ENCODE peak calls at places on chromosomes 6 and 20, in nine cellular contexts. U, R, T, M, W, S, K, O and F are unnamed samples.

GRCh38 chr20:19473894-19474293 is 261.5 kb downstream of the SLC24A3 start:
- DNase-seq in U (no peak), R (no peak), T (no peak), M (no peak), W (no peak), S (no peak), K (no peak), O (no peak), F (no peak)

GRCh38 chr6:121093928-121094327 is 240.4 kb downstream of the TBC1D32 start:
- DNase-seq in U (no peak), R (peak; percentile 51), T (no peak), M (no peak), W (no peak), S (peak; percentile 64), K (no peak), O (peak; percentile 67), F (peak; percentile 34)

GRCh38 chr6:143652840-143653239 is 24.9 kb upstream of the PHACTR2 start:
- DNase-seq in U (no peak), R (no peak), T (no peak), M (no peak), W (no peak), S (no peak), K (no peak), O (no peak), F (no peak)

GRCh38 chr6:166004491-166005275 is 163.0 kb downstream of the TBXT start:
- DNase-seq in U (no peak), R (no peak), T (no peak), M (no peak), W (no peak), S (no peak), K (no peak), O (no peak), F (no peak)

GRCh38 chr20:18001131-18001921 is 32.5 kb downstream of the MGME1 start:
- DNase-seq in U (peak; percentile 80), R (peak; percentile 90), T (no peak), M (peak; percentile 55), W (no peak), S (peak; percentile 93), K (peak; percentile 90), O (peak; percentile 90), F (peak; percentile 79)

GRCh38 chr6:157486632-157487031 is 105.6 kb downstream of the ZDHHC14 start:
- DNase-seq in U (no peak), R (no peak), T (no peak), M (no peak), W (no peak), S (no peak), K (no peak), O (no peak), F (no peak)

GRCh38 chr6:89894169-89894568 is at the start of gene GJA10:
- DNase-seq in U (no peak), R (no peak), T (no peak), M (no peak), W (no peak), S (no peak), K (no peak), O (no peak), F (no peak)

GRCh38 chr6:14037402-14038277 is 79.9 kb upstream of the CD83 start:
- DNase-seq in U (no peak), R (peak; percentile 84), T (no peak), M (no peak), W (no peak), S (peak; percentile 61), K (no peak), O (peak; percentile 45), F (peak; percentile 76)

GRCh38 chr20:53226788-53227187 is 254.6 kb downstream of the TSHZ2 start:
- DNase-seq in U (no peak), R (no peak), T (no peak), M (no peak), W (no peak), S (no peak), K (no peak), O (no peak), F (no peak)

GRCh38 chr6:169326067-169326799 is 72.6 kb upstream of the THBS2 start:
- DNase-seq in U (no peak), R (peak; percentile 30), T (peak; percentile 7), M (no peak), W (peak; percentile 43), S (peak; percentile 62), K (peak; percentile 54), O (peak; percentile 62), F (peak; percentile 7)

DNA sequence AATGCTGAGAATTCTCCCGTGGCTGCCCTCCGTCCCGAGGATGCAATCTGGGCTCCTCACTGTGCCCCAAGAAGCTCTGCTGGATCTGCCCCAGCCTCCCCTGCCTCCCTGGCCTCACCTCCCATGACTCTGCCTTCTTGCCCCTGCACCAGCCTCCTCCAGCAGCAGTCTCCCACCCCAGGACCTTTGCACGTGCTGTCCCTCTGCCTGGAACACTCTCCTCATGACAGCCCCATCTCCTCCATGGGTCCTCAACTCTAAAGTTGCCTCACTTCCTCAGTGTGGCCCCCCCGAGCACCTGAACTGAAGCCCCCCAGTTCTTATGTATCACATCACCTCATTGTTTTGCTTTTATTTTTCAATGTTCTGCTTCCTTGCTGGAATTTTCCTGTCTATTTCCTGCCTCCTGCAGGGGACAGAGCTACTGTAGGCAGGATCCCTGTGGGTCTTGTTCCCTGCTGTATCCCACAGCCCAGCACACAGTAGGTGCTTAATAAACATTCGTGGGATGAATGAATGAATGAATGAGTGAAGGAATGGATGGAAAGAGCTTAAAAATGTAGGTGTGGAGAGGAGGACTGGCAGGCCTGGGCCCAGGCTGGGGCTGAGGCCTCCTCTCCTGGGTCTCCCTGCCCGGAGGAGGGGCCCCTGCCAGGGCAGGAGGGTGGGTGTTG is 42.2 kb downstream of the CEBPB start:
- DNase-seq in U (no peak), R (no peak), T (no peak), M (no peak), W (no peak), S (no peak), K (no peak), O (no peak), F (no peak)
- TF ChIP-seq CTCF in U (no peak), R (no peak), T (no peak), M (no peak), W (no peak), S (no peak), K (no peak), O (no peak), F (no peak)

DNA sequence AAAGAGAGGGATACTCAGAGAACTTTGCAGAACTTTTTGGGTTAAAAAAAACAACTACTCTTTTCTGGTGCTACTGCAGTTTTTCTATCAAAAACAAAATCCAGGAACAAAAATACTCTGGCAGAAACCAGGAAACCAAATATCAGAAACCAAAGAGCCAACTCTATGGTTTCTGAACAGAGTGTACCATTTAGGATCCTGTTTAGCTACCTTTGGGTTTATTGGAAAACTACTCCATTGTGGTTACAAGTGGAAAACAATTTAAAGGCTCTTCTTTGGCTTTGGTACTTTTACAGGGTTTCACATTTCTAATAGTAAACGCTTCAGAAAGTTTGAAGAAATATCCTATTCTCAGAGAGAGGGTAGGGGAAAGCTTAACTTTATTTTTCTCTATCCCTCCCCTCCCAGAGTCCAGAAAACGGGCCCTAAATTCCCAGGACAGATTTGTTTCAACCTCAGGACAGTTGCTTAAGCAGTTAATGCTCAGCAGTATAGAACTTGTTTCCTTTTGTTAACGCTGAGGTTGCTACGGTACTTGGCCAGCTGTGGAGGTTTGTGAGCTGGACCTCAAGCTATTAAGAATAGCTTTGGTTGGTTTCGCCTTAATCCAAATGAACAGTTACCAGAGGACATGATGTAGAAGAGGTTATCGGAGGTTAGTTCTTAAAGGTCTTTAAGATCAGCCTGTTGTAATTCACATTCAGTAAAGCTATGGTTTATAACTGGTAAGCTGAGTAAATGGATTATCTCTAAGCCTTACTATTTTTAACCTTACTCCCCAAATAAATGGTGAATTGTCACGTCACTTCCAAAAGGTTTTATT is 47.9 kb downstream of the FOXO3 start:
- DNase-seq in U (no peak), R (peak; percentile 47), T (no peak), M (no peak), W (no peak), S (no peak), K (no peak), O (peak; percentile 39), F (peak; percentile 72)
- H3K4me3 ChIP-seq in U (no peak overlapping the region), R (no peak overlapping the region), T (no peak overlapping the region), M (no peak overlapping the region), W (no peak overlapping the region), S (no peak overlapping the region), K (no peak overlapping the region), O (no peak overlapping the region), F (no peak overlapping the region)

GRCh38 chr6:152094276-152094675 is 286.8 kb downstream of the ESR1 start:
- DNase-seq in U (no peak), R (no peak), T (no peak), M (no peak), W (no peak), S (no peak), K (no peak), O (no peak), F (no peak)
- TF ChIP-seq CTCF in U (no peak), R (no peak), T (no peak), M (no peak), W (no peak), S (no peak), K (no peak), O (no peak), F (no peak)

GRCh38 chr20:40686893-40687292 is 2.1 kb downstream of the MAFB start:
- DNase-seq in U (no peak), R (no peak), T (no peak), M (no peak), W (no peak), S (peak; percentile 4), K (no peak), O (no peak), F (no peak)
- H3K4me3 ChIP-seq in U (peak overlapping the region; percentile 59), R (peak overlapping the region; percentile 62), T (no peak overlapping the region), M (peak overlapping the region; percentile 53), W (peak overlapping the region; percentile 78), S (peak overlapping the region; percentile 65), K (no peak overlapping the region), O (peak overlapping the region; percentile 55), F (peak overlapping the region; percentile 53)

DNA sequence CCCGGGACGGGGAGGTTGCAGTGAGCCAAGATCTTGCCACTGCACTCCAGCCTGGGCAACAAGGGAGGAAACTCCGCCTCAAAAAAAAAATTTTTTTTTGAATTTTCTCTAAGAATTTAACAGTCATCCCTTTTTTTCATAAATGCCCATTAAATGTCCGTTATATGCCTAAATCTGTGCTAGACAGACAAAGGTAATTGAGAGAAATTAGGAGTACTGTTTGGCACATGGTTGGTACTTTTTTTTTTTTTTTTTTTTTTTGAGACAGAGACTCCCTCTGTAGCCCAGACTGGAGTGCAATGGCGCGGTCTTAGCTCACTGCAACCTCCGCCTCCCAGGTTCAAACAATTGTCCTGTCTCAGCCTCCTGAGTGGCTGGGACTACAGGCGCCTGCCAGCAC is 1.7 kb downstream of the PCMT1 start:
- DNase-seq in U (no peak), R (no peak), T (no peak), M (no peak), W (no peak), S (no peak), K (no peak), O (no peak), F (no peak)
- TF ChIP-seq CTCF in U (no peak), R (no peak), T (no peak), M (no peak), W (no peak), S (no peak), K (no peak), O (no peak), F (no peak)

DNA sequence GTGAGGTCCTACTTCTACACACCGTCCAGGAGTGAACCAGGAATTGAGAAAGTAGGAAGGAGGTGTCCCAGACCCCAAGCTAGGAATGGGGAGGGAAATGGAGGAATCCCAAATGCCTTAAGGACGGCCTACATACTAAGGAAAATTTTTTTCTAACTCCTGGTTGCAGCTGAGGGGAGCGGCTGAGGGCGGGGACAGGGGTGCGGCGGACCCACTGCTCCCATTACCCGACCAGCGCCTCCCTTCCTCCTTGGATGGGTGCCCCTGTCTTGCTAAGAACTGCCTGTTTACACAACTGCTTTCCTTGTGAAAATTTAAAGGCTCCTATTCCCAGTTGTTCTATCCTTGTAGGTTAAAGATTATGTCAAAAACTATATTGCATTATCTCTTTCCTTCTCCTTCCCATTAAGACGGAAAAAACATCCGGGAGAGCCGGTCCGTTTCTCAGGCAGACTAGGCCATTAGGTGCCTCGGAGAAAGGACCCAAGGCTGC is 699 bp upstream of the HSPA1B start:
- DNase-seq in U (peak; percentile 92), R (peak; percentile 92), T (no peak), M (peak; percentile 95), W (peak; percentile 87), S (peak; percentile 97), K (no peak), O (peak; percentile 92), F (no peak)
- H3K4me3 ChIP-seq in U (peak overlapping the region; percentile 62), R (peak overlapping the region; percentile 88), T (peak overlapping the region; percentile 65), M (peak overlapping the region; percentile 39), W (peak overlapping the region; percentile 67), S (peak overlapping the region; percentile 13), K (peak overlapping the region; percentile 59), O (peak overlapping the region; percentile 52), F (peak overlapping the region; percentile 43)